ENCODE peak calls at places on chromosomes 1 and 21, in four cellular contexts. One of them, this sample, is unnamed.
A peak's percentile ranks its signal among the peaks of the same experiment; 100 is the strongest.

GRCh38 chr1:10870493-10871096 is 74.1 kb upstream of the CASZ1 start:
- DNase-seq in adrenal gland: no peak
- DNase-seq in HuH-7: no peak
- DNase-seq in CD4-positive, alpha-beta memory T cell: no peak
- DNase-seq in this sample: no peak

GRCh38 chr21:31266241-31266640 is 77.8 kb downstream of the TIAM1 start:
- DNase-seq in HuH-7: no peak
- DNase-seq in adrenal gland: no peak
- DNase-seq in CD4-positive, alpha-beta memory T cell: no peak
- DNase-seq in this sample: no peak

GRCh38 chr1:165828581-165829329 is 1.3 kb downstream of the UCK2 start:
- DNase-seq in CD4-positive, alpha-beta memory T cell: no peak
- DNase-seq in HuH-7: peak; percentile 72
- DNase-seq in adrenal gland: peak; percentile 80
- DNase-seq in this sample: peak; percentile 61

GRCh38 chr1:6962390-6962955 is 177.2 kb downstream of the CAMTA1 start:
- DNase-seq in HuH-7: no peak
- DNase-seq in adrenal gland: no peak
- DNase-seq in CD4-positive, alpha-beta memory T cell: no peak
- DNase-seq in this sample: peak; percentile 86

GRCh38 chr21:17387030-17387617 is 125.7 kb upstream of the CXADR start:
- DNase-seq in HuH-7: peak; percentile 28
- DNase-seq in adrenal gland: peak; percentile 60
- DNase-seq in CD4-positive, alpha-beta memory T cell: peak; percentile 60
- DNase-seq in this sample: peak; percentile 43

GRCh38 chr21:21436012-21436545 is 437.9 kb downstream of the NCAM2 start:
- DNase-seq in HuH-7: no peak
- DNase-seq in adrenal gland: no peak
- DNase-seq in CD4-positive, alpha-beta memory T cell: no peak
- DNase-seq in this sample: no peak

GRCh38 chr1:160971618-160972056 is 17.0 kb upstream of the ITLN2 start:
- DNase-seq in CD4-positive, alpha-beta memory T cell: no peak
- DNase-seq in HuH-7: no peak
- DNase-seq in adrenal gland: no peak
- DNase-seq in this sample: no peak

GRCh38 chr1:231808116-231808515 is 181.5 kb downstream of the DISC1 start:
- DNase-seq in HuH-7: no peak
- DNase-seq in adrenal gland: no peak
- DNase-seq in CD4-positive, alpha-beta memory T cell: no peak
- DNase-seq in this sample: no peak

GRCh38 chr1:166479052-166479631 is 312.3 kb upstream of the FAM78B start:
- DNase-seq in CD4-positive, alpha-beta memory T cell: peak; percentile 38
- DNase-seq in adrenal gland: peak; percentile 78
- DNase-seq in HuH-7: no peak
- DNase-seq in this sample: peak; percentile 80

GRCh38 chr1:21524686-21525339 is 15.6 kb downstream of the ALPL start:
- DNase-seq in HuH-7: no peak
- DNase-seq in CD4-positive, alpha-beta memory T cell: no peak
- DNase-seq in adrenal gland: no peak
- DNase-seq in this sample: no peak